ENCODE peak calls at places on chromosomes 12 and 14, in nine cellular contexts. One of them, this sample, is unnamed. For H3K4me1, the result is how much of the 10 kb centered on the place peaks cover.

GRCh38 chr12:121021754-121022153 is 5.5 kb upstream of the C12orf43 start:
- DNase-seq in heart right ventricle: no peak
- DNase-seq in pancreas: no peak
- DNase-seq in OCI-LY7: no peak
- DNase-seq in Peyer's patch: no peak
- DNase-seq in ascending aorta: no peak
- DNase-seq in left ventricle myocardium inferior: no peak
- DNase-seq in adrenal gland: no peak
- DNase-seq in A673: no peak
- DNase-seq in this sample: no peak

GRCh38 chr12:51672334-51672733 is 81.3 kb downstream of the SCN8A start:
- DNase-seq in Peyer's patch: no peak
- DNase-seq in heart right ventricle: no peak
- DNase-seq in adrenal gland: no peak
- DNase-seq in A673: no peak
- DNase-seq in ascending aorta: no peak
- DNase-seq in pancreas: no peak
- DNase-seq in left ventricle myocardium inferior: no peak
- DNase-seq in OCI-LY7: no peak
- DNase-seq in this sample: no peak

GRCh38 chr14:102849522-102850379 is 72.5 kb downstream of the TRAF3 start:
- DNase-seq in OCI-LY7: no peak
- DNase-seq in left ventricle myocardium inferior: no peak
- DNase-seq in pancreas: no peak
- DNase-seq in heart right ventricle: no peak
- DNase-seq in A673: no peak
- DNase-seq in ascending aorta: peak
- DNase-seq in adrenal gland: no peak
- DNase-seq in Peyer's patch: peak
- DNase-seq in this sample: no peak

GRCh38 chr14:97253756-97254155 is 456.6 kb downstream of the VRK1 start:
- DNase-seq in OCI-LY7: no peak
- DNase-seq in left ventricle myocardium inferior: no peak
- DNase-seq in A673: no peak
- DNase-seq in Peyer's patch: no peak
- DNase-seq in ascending aorta: no peak
- DNase-seq in heart right ventricle: no peak
- DNase-seq in adrenal gland: no peak
- DNase-seq in pancreas: no peak
- DNase-seq in this sample: no peak

GRCh38 chr12:128814411-128815261 is 9.1 kb downstream of the SLC15A4 start:
- DNase-seq in heart right ventricle: no peak
- DNase-seq in A673: no peak
- DNase-seq in adrenal gland: no peak
- DNase-seq in ascending aorta: no peak
- DNase-seq in OCI-LY7: no peak
- DNase-seq in Peyer's patch: no peak
- DNase-seq in pancreas: no peak
- DNase-seq in left ventricle myocardium inferior: no peak
- DNase-seq in this sample: no peak

GRCh38 chr14:84493779-84494178 is 1036.2 kb upstream of the FLRT2 start:
- DNase-seq in OCI-LY7: no peak
- DNase-seq in ascending aorta: no peak
- DNase-seq in adrenal gland: no peak
- DNase-seq in heart right ventricle: no peak
- DNase-seq in Peyer's patch: no peak
- DNase-seq in left ventricle myocardium inferior: no peak
- DNase-seq in pancreas: no peak
- DNase-seq in A673: peak
- DNase-seq in this sample: no peak

GRCh38 chr14:73924337-73924736 is 25.6 kb downstream of the FAM161B start:
- DNase-seq in A673: no peak
- DNase-seq in ascending aorta: no peak
- DNase-seq in pancreas: no peak
- DNase-seq in heart right ventricle: no peak
- DNase-seq in left ventricle myocardium inferior: no peak
- DNase-seq in OCI-LY7: no peak
- DNase-seq in adrenal gland: no peak
- DNase-seq in Peyer's patch: no peak
- DNase-seq in this sample: no peak

GRCh38 chr12:85733441-85733840 is 102.8 kb downstream of the RASSF9 start:
- DNase-seq in ascending aorta: no peak
- DNase-seq in left ventricle myocardium inferior: no peak
- DNase-seq in OCI-LY7: no peak
- DNase-seq in heart right ventricle: no peak
- DNase-seq in Peyer's patch: no peak
- DNase-seq in adrenal gland: no peak
- DNase-seq in pancreas: no peak
- DNase-seq in A673: no peak
- DNase-seq in this sample: no peak

GRCh38 chr12:72017054-72017651 is 78.5 kb downstream of the TPH2 start:
- DNase-seq in OCI-LY7: peak
- DNase-seq in left ventricle myocardium inferior: peak
- DNase-seq in pancreas: peak
- DNase-seq in heart right ventricle: peak
- DNase-seq in adrenal gland: peak
- DNase-seq in ascending aorta: peak
- DNase-seq in A673: peak
- DNase-seq in Peyer's patch: peak
- DNase-seq in this sample: peak

GRCh38 chr14:103370087-103370486 is 15.1 kb upstream of the MARK3 start:
- DNase-seq in left ventricle myocardium inferior: no peak
- DNase-seq in pancreas: no peak
- DNase-seq in ascending aorta: no peak
- DNase-seq in A673: no peak
- DNase-seq in Peyer's patch: no peak
- DNase-seq in OCI-LY7: no peak
- DNase-seq in adrenal gland: no peak
- DNase-seq in heart right ventricle: no peak
- DNase-seq in this sample: no peak

GRCh38 chr12:29616664-29617409 is 119.4 kb upstream of the OVCH1 start:
- DNase-seq in heart right ventricle: no peak
- DNase-seq in adrenal gland: no peak
- DNase-seq in left ventricle myocardium inferior: no peak
- DNase-seq in ascending aorta: no peak
- DNase-seq in OCI-LY7: no peak
- DNase-seq in Peyer's patch: peak
- DNase-seq in pancreas: no peak
- DNase-seq in A673: no peak
- DNase-seq in this sample: no peak

GRCh38 chr12:24860546-24860945 is 88.4 kb downstream of the BCAT1 start:
- DNase-seq in A673: no peak
- DNase-seq in pancreas: no peak
- DNase-seq in heart right ventricle: no peak
- DNase-seq in left ventricle myocardium inferior: no peak
- DNase-seq in OCI-LY7: no peak
- DNase-seq in adrenal gland: no peak
- DNase-seq in Peyer's patch: no peak
- DNase-seq in ascending aorta: no peak
- DNase-seq in this sample: peak

GRCh38 chr12:115337693-115338543 is 653.9 kb upstream of the TBX3 start:
- DNase-seq in adrenal gland: peak
- DNase-seq in ascending aorta: peak
- DNase-seq in left ventricle myocardium inferior: peak
- DNase-seq in A673: no peak
- DNase-seq in pancreas: no peak
- DNase-seq in OCI-LY7: no peak
- DNase-seq in Peyer's patch: peak
- DNase-seq in heart right ventricle: peak
- DNase-seq in this sample: peak

GRCh38 chr14:72608391-72609204 is 285.3 kb downstream of the DPF3 start:
- DNase-seq in left ventricle myocardium inferior: no peak
- DNase-seq in ascending aorta: peak
- DNase-seq in adrenal gland: peak
- DNase-seq in heart right ventricle: no peak
- DNase-seq in OCI-LY7: no peak
- DNase-seq in Peyer's patch: no peak
- DNase-seq in pancreas: no peak
- DNase-seq in A673: peak
- DNase-seq in this sample: peak

GRCh38 chr14:101119830-101120571 is 216.5 kb upstream of the RTL1 start:
- DNase-seq in pancreas: no peak
- DNase-seq in OCI-LY7: no peak
- DNase-seq in ascending aorta: peak
- DNase-seq in heart right ventricle: peak
- DNase-seq in adrenal gland: peak
- DNase-seq in left ventricle myocardium inferior: no peak
- DNase-seq in A673: peak
- DNase-seq in Peyer's patch: peak
- DNase-seq in this sample: no peak
- H3K4me3 ChIP-seq in pancreas: no peak
- H3K4me3 ChIP-seq in OCI-LY7: no peak
- H3K4me3 ChIP-seq in ascending aorta: no peak
- H3K4me3 ChIP-seq in heart right ventricle: no peak
- H3K4me3 ChIP-seq in adrenal gland: no peak
- H3K4me3 ChIP-seq in left ventricle myocardium inferior: peak
- H3K4me3 ChIP-seq in A673: no peak
- H3K4me3 ChIP-seq in Peyer's patch: no peak
- H3K4me3 ChIP-seq in this sample: no peak

GRCh38 chr12:56716933-56717880 is 7.9 kb downstream of the NACA start:
- DNase-seq in left ventricle myocardium inferior: no peak
- DNase-seq in A673: no peak
- DNase-seq in OCI-LY7: no peak
- DNase-seq in pancreas: no peak
- DNase-seq in ascending aorta: peak
- DNase-seq in adrenal gland: peak
- DNase-seq in Peyer's patch: peak
- DNase-seq in heart right ventricle: no peak
- DNase-seq in this sample: no peak

GRCh38 chr12:56718636-56719035 is 6.5 kb downstream of the NACA start:
- DNase-seq in ascending aorta: no peak
- DNase-seq in heart right ventricle: no peak
- DNase-seq in left ventricle myocardium inferior: no peak
- DNase-seq in Peyer's patch: no peak
- DNase-seq in pancreas: no peak
- DNase-seq in OCI-LY7: no peak
- DNase-seq in A673: no peak
- DNase-seq in adrenal gland: peak
- DNase-seq in this sample: no peak

GRCh38 chr12:56720696-56721615 is 4.1 kb downstream of the NACA start:
- DNase-seq in pancreas: no peak
- DNase-seq in left ventricle myocardium inferior: no peak
- DNase-seq in A673: no peak
- DNase-seq in adrenal gland: peak
- DNase-seq in OCI-LY7: no peak
- DNase-seq in heart right ventricle: no peak
- DNase-seq in ascending aorta: no peak
- DNase-seq in Peyer's patch: no peak
- DNase-seq in this sample: no peak

GRCh38 chr12:56718167-56718566 is 6.9 kb downstream of the NACA start:
- DNase-seq in left ventricle myocardium inferior: no peak
- DNase-seq in Peyer's patch: no peak
- DNase-seq in pancreas: no peak
- DNase-seq in heart right ventricle: no peak
- DNase-seq in adrenal gland: peak
- DNase-seq in ascending aorta: no peak
- DNase-seq in OCI-LY7: no peak
- DNase-seq in A673: no peak
- DNase-seq in this sample: no peak

DNA sequence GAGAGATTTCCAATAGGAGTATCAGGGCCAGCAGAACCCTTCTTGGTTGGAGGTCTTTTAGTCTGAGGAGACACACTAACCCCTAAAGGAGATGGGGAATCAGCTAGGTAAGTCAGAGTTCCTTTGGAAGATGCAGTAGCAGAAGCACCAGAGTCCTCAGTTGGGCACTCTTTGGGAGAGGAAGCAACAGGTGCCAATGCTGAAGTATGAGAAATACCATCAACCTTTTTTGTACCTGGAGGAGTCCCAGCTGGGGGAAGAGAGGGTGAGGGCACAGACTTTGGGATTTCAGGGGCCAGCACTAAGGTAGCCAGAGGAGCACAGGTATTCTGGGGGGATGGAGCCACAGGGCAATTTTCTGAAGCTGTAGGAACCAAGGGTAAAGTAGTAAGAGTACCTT is 6.0 kb downstream of the NACA start:
- DNase-seq in heart right ventricle: no peak
- DNase-seq in OCI-LY7: no peak
- DNase-seq in left ventricle myocardium inferior: no peak
- DNase-seq in Peyer's patch: no peak
- DNase-seq in ascending aorta: no peak
- DNase-seq in adrenal gland: no peak
- DNase-seq in A673: no peak
- DNase-seq in pancreas: no peak
- DNase-seq in this sample: no peak
- H3K4me1 ChIP-seq in heart right ventricle: half or more
- H3K4me1 ChIP-seq in OCI-LY7: half or more
- H3K4me1 ChIP-seq in left ventricle myocardium inferior: half or more
- H3K4me1 ChIP-seq in Peyer's patch: under half
- H3K4me1 ChIP-seq in ascending aorta: under half
- H3K4me1 ChIP-seq in adrenal gland: half or more
- H3K4me1 ChIP-seq in A673: half or more
- H3K4me1 ChIP-seq in pancreas: under half
- H3K4me1 ChIP-seq in this sample: under half

GRCh38 chr12:102888511-102888910 is 28.5 kb downstream of the PAH start:
- DNase-seq in A673: no peak
- DNase-seq in adrenal gland: no peak
- DNase-seq in OCI-LY7: no peak
- DNase-seq in pancreas: no peak
- DNase-seq in heart right ventricle: no peak
- DNase-seq in Peyer's patch: no peak
- DNase-seq in left ventricle myocardium inferior: no peak
- DNase-seq in ascending aorta: no peak
- DNase-seq in this sample: no peak
- H3K27ac ChIP-seq in A673: no peak
- H3K27ac ChIP-seq in adrenal gland: no peak
- H3K27ac ChIP-seq in OCI-LY7: no peak
- H3K27ac ChIP-seq in pancreas: no peak
- H3K27ac ChIP-seq in heart right ventricle: no peak
- H3K27ac ChIP-seq in Peyer's patch: no peak
- H3K27ac ChIP-seq in left ventricle myocardium inferior: no peak
- H3K27ac ChIP-seq in ascending aorta: no peak
- H3K27ac ChIP-seq in this sample: no peak

DNA sequence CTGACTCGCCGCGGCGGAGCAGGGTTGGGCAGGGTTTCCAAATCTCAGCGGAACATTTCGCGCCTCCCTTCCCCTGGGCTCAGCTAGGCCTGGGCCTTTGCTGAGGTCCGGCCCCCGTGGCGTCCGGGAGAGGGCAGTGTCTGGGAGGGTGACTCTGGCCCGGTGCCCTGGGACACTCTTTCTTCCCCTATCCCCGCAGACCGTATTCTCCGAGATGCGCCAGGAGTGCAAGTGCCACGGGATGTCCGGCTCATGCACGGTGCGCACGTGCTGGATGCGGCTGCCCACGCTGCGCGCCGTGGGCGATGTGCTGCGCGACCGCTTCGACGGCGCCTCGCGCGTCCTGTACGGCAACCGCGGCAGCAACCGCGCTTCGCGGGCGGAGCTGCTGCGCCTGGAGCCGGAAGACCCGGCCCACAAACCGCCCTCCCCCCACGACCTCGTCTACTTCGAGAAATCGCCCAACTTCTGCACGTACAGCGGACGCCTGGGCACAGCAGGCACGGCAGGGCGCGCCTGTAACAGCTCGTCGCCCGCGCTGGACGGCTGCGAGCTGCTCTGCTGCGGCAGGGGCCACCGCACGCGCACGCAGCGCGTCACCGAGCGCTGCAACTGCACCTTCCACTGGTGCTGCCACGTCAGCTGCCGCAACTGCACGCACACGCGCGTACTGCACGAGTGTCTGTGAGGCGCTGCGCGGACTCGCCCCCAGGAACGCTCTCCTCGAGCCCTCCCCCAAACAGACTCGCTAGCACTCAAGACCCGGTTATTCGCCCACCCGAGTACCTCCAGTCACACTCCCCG is 3.0 kb downstream of the WNT1 start:
- DNase-seq in Peyer's patch: peak
- DNase-seq in heart right ventricle: no peak
- DNase-seq in A673: no peak
- DNase-seq in left ventricle myocardium inferior: no peak
- DNase-seq in ascending aorta: no peak
- DNase-seq in adrenal gland: no peak
- DNase-seq in OCI-LY7: no peak
- DNase-seq in pancreas: no peak
- DNase-seq in this sample: no peak
- H3K4me3 ChIP-seq in Peyer's patch: peak
- H3K4me3 ChIP-seq in heart right ventricle: no peak
- H3K4me3 ChIP-seq in A673: peak
- H3K4me3 ChIP-seq in left ventricle myocardium inferior: peak
- H3K4me3 ChIP-seq in ascending aorta: peak
- H3K4me3 ChIP-seq in adrenal gland: no peak
- H3K4me3 ChIP-seq in OCI-LY7: no peak
- H3K4me3 ChIP-seq in pancreas: no peak
- H3K4me3 ChIP-seq in this sample: peak

This sample was measured in SJSA1.